ENCODE peak calls at places on chromosomes 2 and 18, in six cellular contexts. N is caudate nucleus; E is LHCN-M2; A is epithelial cell of prostate; W is NCI-H1105 treated with DMSO at 0.1 percent for 48 hours; S is stimulated activated CD4-positive, alpha-beta T cell treated with anti-CD3 and anti-CD28 coated beads, Interleukin-15, amount 100 ng/mL, for 1 hour. Q is an unnamed sample.

GRCh38 chr2:104755026-104755856 is 98.7 kb upstream of the POU3F3 start:
- DNase-seq in N (peak; percentile 33), W (no peak), A (no peak), S (no peak), E (no peak), Q (peak; percentile 43)

GRCh38 chr18:13234528-13234795 is 15.9 kb downstream of the LDLRAD4 start:
- DNase-seq in W (no peak), E (no peak), S (no peak), A (no peak), N (no peak), Q (no peak)

GRCh38 chr2:207041279-207041678 is 102.0 kb downstream of the CPO start:
- DNase-seq in N (no peak), E (no peak), S (no peak), A (no peak), W (no peak), Q (no peak)

GRCh38 chr18:68215931-68216330 is 499.0 kb downstream of the TMX3 start:
- DNase-seq in S (no peak), W (no peak), N (no peak), A (no peak), E (peak; percentile 78), Q (no peak)

GRCh38 chr2:142975239-142975638 is 97.8 kb downstream of the KYNU start:
- DNase-seq in A (no peak), E (no peak), S (no peak), W (no peak), N (no peak), Q (no peak)

GRCh38 chr2:5694016-5694690 is 2.0 kb downstream of the SOX11 start:
- DNase-seq in S (no peak), W (peak; percentile 27), A (no peak), N (no peak), E (peak; percentile 28), Q (no peak)

GRCh38 chr18:27673861-27674260 is 488.8 kb upstream of the CHST9 start:
- DNase-seq in A (no peak), N (no peak), S (no peak), E (no peak), W (no peak), Q (no peak)

GRCh38 chr2:74925361-74925786 is 33.1 kb upstream of the POLE4 start:
- DNase-seq in S (no peak), N (no peak), W (no peak), A (no peak), E (no peak), Q (no peak)

GRCh38 chr18:55354795-55355194 is 233.2 kb downstream of the TCF4 start:
- DNase-seq in W (no peak), N (no peak), E (no peak), S (no peak), A (no peak), Q (no peak)

GRCh38 chr18:44837491-44838185 is 156.9 kb downstream of the SETBP1 start:
- DNase-seq in S (no peak), A (no peak), N (no peak), W (no peak), E (no peak), Q (no peak)

GRCh38 chr2:130884503-130884902 is 47.8 kb downstream of the ARHGEF4 start:
- DNase-seq in E (no peak), S (no peak), A (no peak), W (no peak), N (no peak), Q (no peak)

GRCh38 chr18:2089416-2089815 is 481.9 kb downstream of the METTL4 start:
- DNase-seq in W (no peak), A (no peak), E (no peak), N (no peak), S (no peak), Q (no peak)

GRCh38 chr2:898319-898718 is 52.3 kb upstream of the SNTG2 start:
- DNase-seq in W (no peak), A (no peak), S (no peak), N (no peak), E (no peak), Q (peak; percentile 58)